ENCODE peak calls at places on chromosomes 4 and X, in five cellular contexts. One of them, this sample, is unnamed.

GRCh38 chrX:70762285-70762684 is 146.2 kb downstream of the TEX11 start:
- DNase-seq in neuronal stem cell: no peak
- DNase-seq in trophoblast cell: no peak
- DNase-seq in H9: no peak
- DNase-seq in H1: no peak
- DNase-seq in this sample: no peak

GRCh38 chr4:143355540-143356217 is 19.0 kb downstream of the GAB1 start:
- DNase-seq in H1: no peak
- DNase-seq in H9: no peak
- DNase-seq in neuronal stem cell: no peak
- DNase-seq in trophoblast cell: peak; percentile 68
- DNase-seq in this sample: peak; percentile 46

GRCh38 chr4:53734584-53735363 is 143.5 kb upstream of the LNX1 start:
- DNase-seq in H1: no peak
- DNase-seq in H9: no peak
- DNase-seq in trophoblast cell: no peak
- DNase-seq in neuronal stem cell: no peak
- DNase-seq in this sample: peak; percentile 49

GRCh38 chr4:55675196-55675793 is 39.2 kb upstream of the NMU start:
- DNase-seq in trophoblast cell: no peak
- DNase-seq in H1: no peak
- DNase-seq in neuronal stem cell: no peak
- DNase-seq in H9: no peak
- DNase-seq in this sample: no peak

GRCh38 chr4:102713096-102713495 is 47.7 kb downstream of the MANBA start:
- DNase-seq in H1: no peak
- DNase-seq in neuronal stem cell: no peak
- DNase-seq in trophoblast cell: peak; percentile 69
- DNase-seq in H9: no peak
- DNase-seq in this sample: peak; percentile 69

GRCh38 chr4:108044951-108045686 is 55.4 kb downstream of the HADH start:
- DNase-seq in trophoblast cell: no peak
- DNase-seq in neuronal stem cell: no peak
- DNase-seq in H9: no peak
- DNase-seq in H1: no peak
- DNase-seq in this sample: no peak

GRCh38 chr4:18536420-18536819 is 514.9 kb upstream of the LCORL start:
- DNase-seq in trophoblast cell: no peak
- DNase-seq in H9: peak; percentile 53
- DNase-seq in H1: no peak
- DNase-seq in neuronal stem cell: no peak
- DNase-seq in this sample: no peak

GRCh38 chr4:14222630-14223029 is 595.1 kb upstream of the BOD1L1 start:
- DNase-seq in neuronal stem cell: no peak
- DNase-seq in H1: no peak
- DNase-seq in H9: no peak
- DNase-seq in trophoblast cell: no peak
- DNase-seq in this sample: no peak

GRCh38 chr4:85107553-85107952 is 141.1 kb upstream of the WDFY3 start:
- DNase-seq in H9: no peak
- DNase-seq in H1: no peak
- DNase-seq in trophoblast cell: no peak
- DNase-seq in neuronal stem cell: no peak
- DNase-seq in this sample: no peak

GRCh38 chrX:14529288-14529989 is at the start of gene GLRA2:
- DNase-seq in H9: peak; percentile 49
- DNase-seq in H1: no peak
- DNase-seq in trophoblast cell: peak; percentile 10
- DNase-seq in neuronal stem cell: peak; percentile 69
- DNase-seq in this sample: peak; percentile 16

GRCh38 chr4:72319596-72319995 is 249.4 kb downstream of the ADAMTS3 start:
- DNase-seq in trophoblast cell: no peak
- DNase-seq in H9: no peak
- DNase-seq in H1: no peak
- DNase-seq in neuronal stem cell: no peak
- DNase-seq in this sample: no peak

GRCh38 chrX:155761185-155761584 is 120.0 kb upstream of the VAMP7 start:
- DNase-seq in trophoblast cell: no peak
- DNase-seq in H9: no peak
- DNase-seq in H1: no peak
- DNase-seq in neuronal stem cell: no peak
- DNase-seq in this sample: no peak

GRCh38 chr4:94827481-94828110 is 69.8 kb downstream of the BMPR1B start:
- DNase-seq in neuronal stem cell: no peak
- DNase-seq in trophoblast cell: peak; percentile 82
- DNase-seq in H9: no peak
- DNase-seq in H1: no peak
- DNase-seq in this sample: peak; percentile 62

GRCh38 chr4:8394806-8395205 is 45.7 kb downstream of the ACOX3 start:
- DNase-seq in H1: no peak
- DNase-seq in neuronal stem cell: no peak
- DNase-seq in trophoblast cell: no peak
- DNase-seq in H9: no peak
- DNase-seq in this sample: no peak

GRCh38 chr4:55074386-55074785 is 51.0 kb downstream of the KDR start:
- DNase-seq in trophoblast cell: no peak
- DNase-seq in neuronal stem cell: no peak
- DNase-seq in H9: no peak
- DNase-seq in H1: no peak
- DNase-seq in this sample: peak; percentile 60

GRCh38 chrX:35016051-35016450 is 73.5 kb downstream of the FAM47B start:
- DNase-seq in H9: no peak
- DNase-seq in H1: no peak
- DNase-seq in neuronal stem cell: no peak
- DNase-seq in trophoblast cell: no peak
- DNase-seq in this sample: peak; percentile 7

GRCh38 chrX:107731831-107732502 is 43.6 kb downstream of the TSC22D3 start:
- DNase-seq in H1: no peak
- DNase-seq in neuronal stem cell: no peak
- DNase-seq in trophoblast cell: no peak
- DNase-seq in H9: peak; percentile 93
- DNase-seq in this sample: peak; percentile 85

GRCh38 chr4:143185253-143186107 is 763 bp downstream of the USP38 start:
- DNase-seq in H1: no peak
- DNase-seq in trophoblast cell: peak; percentile 41
- DNase-seq in H9: peak; percentile 56
- DNase-seq in neuronal stem cell: peak; percentile 23
- DNase-seq in this sample: peak; percentile 35

GRCh38 chrX:48153769-48154168 is 23.3 kb downstream of the SPACA5B start:
- DNase-seq in H9: no peak
- DNase-seq in trophoblast cell: no peak
- DNase-seq in H1: no peak
- DNase-seq in neuronal stem cell: no peak
- DNase-seq in this sample: no peak

DNA sequence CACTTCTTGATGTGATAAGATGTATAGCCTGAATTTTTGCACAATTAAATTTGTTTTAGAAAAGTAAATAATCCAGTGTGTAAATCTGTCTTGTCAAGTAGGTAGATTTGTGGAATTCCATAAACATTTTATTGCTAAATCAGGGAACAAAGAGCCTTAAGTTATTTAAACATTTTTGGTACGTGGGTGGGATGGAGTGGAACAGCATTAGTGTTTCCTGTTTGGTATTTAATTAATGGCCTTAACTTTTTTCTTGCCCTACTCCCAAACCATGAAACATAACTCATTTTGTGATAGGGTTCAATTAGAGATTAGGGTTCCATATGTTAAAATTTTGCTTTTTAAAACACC is 5.1 kb downstream of the NUDT9 start:
- DNase-seq in neuronal stem cell: no peak
- DNase-seq in H9: no peak
- DNase-seq in trophoblast cell: no peak
- DNase-seq in H1: no peak
- DNase-seq in this sample: no peak
- H2BK12ac ChIP-seq in neuronal stem cell: no peak overlapping the region
- H2BK12ac ChIP-seq in H9: no peak overlapping the region
- H2BK12ac ChIP-seq in trophoblast cell: no peak overlapping the region
- H2BK12ac ChIP-seq in H1: no peak overlapping the region
- H2BK12ac ChIP-seq in this sample: no peak overlapping the region

DNA sequence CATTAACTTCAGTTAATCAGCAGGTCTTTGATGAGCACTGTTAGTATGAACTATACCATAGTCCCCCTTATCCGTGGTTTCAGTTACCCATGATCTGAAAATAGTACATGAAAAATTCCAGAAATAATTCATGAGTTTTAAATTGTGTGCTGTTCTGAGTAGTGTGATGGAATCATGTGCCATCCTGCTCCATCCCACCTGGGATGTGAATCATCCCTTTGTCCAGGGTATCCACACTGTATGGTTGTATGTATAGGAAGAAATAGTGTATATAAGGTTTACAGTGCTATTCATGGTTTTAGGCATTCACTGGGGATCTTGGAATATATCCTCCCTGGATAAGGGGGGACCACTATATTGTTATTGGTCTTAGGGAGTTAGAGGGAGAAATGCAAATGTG is 24.5 kb downstream of the ARHGAP10 start:
- DNase-seq in neuronal stem cell: no peak
- DNase-seq in H1: no peak
- DNase-seq in trophoblast cell: no peak
- DNase-seq in H9: no peak
- DNase-seq in this sample: no peak
- H4K91ac ChIP-seq in neuronal stem cell: no peak overlapping the region
- H4K91ac ChIP-seq in H1: no peak overlapping the region
- H4K91ac ChIP-seq in trophoblast cell: no peak overlapping the region
- H4K91ac ChIP-seq in H9: no peak overlapping the region
- H4K91ac ChIP-seq in this sample: no peak overlapping the region

DNA sequence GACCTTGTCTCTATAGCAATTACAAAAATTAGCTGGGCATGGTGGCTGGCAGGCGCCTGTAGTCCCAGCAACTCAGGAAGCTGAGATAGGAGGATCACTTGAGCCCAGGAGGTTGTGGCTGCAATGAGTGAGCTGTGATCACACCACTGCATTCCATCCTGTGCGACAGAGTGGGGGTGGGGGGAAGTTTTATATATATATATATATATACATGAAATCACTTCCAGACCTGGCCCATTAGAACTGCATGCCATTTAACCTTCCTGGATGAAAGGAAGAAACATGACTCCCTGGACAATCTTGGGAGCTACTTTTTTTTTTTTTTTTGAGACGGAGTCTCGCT is 36.8 kb upstream of the SPINK2 start:
- DNase-seq in H9: no peak
- DNase-seq in H1: no peak
- DNase-seq in neuronal stem cell: no peak
- DNase-seq in trophoblast cell: no peak
- DNase-seq in this sample: no peak
- H2BK12ac ChIP-seq in H9: no peak overlapping the region
- H2BK12ac ChIP-seq in H1: no peak overlapping the region
- H2BK12ac ChIP-seq in neuronal stem cell: no peak overlapping the region
- H2BK12ac ChIP-seq in trophoblast cell: no peak overlapping the region
- H2BK12ac ChIP-seq in this sample: no peak overlapping the region

DNA sequence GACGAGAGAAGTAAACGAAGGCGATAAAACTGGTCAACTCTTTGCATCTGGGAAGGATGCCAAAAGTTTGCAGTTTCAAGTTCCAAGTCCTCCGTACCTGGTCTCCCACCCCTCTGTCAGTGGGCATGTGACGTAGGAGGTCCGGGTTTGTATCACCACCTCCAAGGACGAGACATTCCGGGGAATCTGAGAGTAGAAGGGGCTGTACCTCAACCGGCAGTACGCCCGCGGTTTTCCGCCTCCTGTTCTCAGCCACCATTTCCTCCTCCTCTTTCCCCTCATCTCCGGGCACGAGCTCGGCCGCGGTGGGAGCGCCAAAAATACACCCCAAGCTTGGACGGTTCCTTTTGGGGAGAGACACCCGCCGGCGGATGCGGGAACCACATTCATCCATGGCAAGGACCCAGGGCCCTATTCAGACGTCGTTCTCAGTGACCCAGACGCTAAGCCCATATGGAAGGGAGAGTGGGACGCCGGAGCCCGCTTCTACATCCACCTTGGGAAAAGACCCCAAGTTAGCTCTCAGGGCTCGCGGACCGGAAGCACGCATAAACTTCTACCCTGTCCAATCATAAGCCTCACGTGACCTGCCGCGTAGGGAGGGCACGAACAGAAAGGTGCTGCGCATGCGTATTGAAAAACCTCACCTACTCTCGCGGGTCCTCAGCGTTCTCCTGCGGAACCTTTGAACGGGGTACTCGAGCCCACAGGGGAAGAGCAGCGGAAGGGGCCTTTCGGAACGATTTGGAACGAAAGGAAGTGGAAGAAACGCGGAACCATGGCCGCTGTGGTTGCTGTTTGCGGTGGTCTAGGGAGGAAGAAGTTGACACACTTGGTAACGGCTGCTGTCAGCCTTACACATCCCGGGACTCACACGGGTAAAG is at the start of the genes HELQ and MRPS18C:
- DNase-seq in H1: peak; percentile 93
- DNase-seq in trophoblast cell: peak; percentile 99
- DNase-seq in H9: peak; percentile 97
- DNase-seq in neuronal stem cell: peak; percentile 94
- DNase-seq in this sample: peak; percentile 99
- H4K91ac ChIP-seq in H1: no peak within 1 kb of the TSS
- H4K91ac ChIP-seq in trophoblast cell: peak within 1 kb of the TSS; percentile 82
- H4K91ac ChIP-seq in H9: no peak within 1 kb of the TSS
- H4K91ac ChIP-seq in neuronal stem cell: no peak within 1 kb of the TSS
- H4K91ac ChIP-seq in this sample: peak within 1 kb of the TSS; percentile 85

GRCh38 chrX:118723376-118723775 is 4.0 kb upstream of the IL13RA1 start:
- DNase-seq in neuronal stem cell: no peak
- DNase-seq in trophoblast cell: peak; percentile 28
- DNase-seq in H9: no peak
- DNase-seq in H1: no peak
- DNase-seq in this sample: no peak

GRCh38 chrX:118718737-118719136 is 8.7 kb upstream of the IL13RA1 start:
- DNase-seq in neuronal stem cell: no peak
- DNase-seq in trophoblast cell: no peak
- DNase-seq in H9: no peak
- DNase-seq in H1: no peak
- DNase-seq in this sample: no peak

GRCh38 chrX:118720058-118720707 is 7.2 kb upstream of the IL13RA1 start:
- DNase-seq in H9: peak; percentile 29
- DNase-seq in neuronal stem cell: no peak
- DNase-seq in trophoblast cell: no peak
- DNase-seq in H1: no peak
- DNase-seq in this sample: no peak

DNA sequence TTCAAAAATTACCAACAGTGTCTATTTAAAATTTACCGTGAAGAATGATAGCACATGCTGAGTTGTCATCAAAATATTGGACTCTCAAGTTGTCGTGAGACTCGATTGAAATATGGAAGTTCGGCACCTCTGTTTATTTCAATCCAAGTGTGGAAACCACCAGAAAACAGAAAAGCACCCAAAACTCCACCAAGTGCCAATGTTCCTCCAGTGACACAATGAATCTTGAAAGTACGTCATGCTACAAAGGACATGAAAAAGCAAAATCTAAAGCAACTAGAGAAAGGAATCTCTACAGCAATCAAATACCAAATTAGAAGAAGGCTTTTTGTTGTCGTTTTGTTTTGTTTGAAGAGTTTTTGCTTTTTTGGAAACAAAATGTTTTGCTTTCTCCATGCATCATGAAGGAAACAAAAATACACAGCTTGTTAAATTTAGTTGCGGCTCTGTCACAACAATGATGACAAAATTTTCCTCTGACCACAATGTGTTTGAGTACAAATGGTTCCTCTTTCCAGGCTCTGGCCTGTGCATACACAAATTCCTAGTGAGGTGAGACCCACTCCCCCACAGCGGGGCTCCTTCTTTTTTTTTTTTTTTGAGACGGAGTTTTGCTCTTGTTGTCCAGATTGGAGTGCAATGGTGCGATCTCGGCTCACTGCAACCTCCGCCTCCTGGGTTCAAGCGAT is 9.6 kb upstream of the IL13RA1 start:
- DNase-seq in trophoblast cell: peak; percentile 23
- DNase-seq in H1: no peak
- DNase-seq in H9: no peak
- DNase-seq in neuronal stem cell: no peak
- DNase-seq in this sample: no peak
- H2BK12ac ChIP-seq in trophoblast cell: no peak overlapping the region
- H2BK12ac ChIP-seq in H1: no peak overlapping the region
- H2BK12ac ChIP-seq in H9: no peak overlapping the region
- H2BK12ac ChIP-seq in neuronal stem cell: no peak overlapping the region
- H2BK12ac ChIP-seq in this sample: no peak overlapping the region